ENCODE peak calls at places on chromosome X, in five cellular contexts. T, H, Z, Y and R are unnamed samples.

GRCh38 chrX:123340691-123341090 is 156.6 kb downstream of the GRIA3 start:
- DNase-seq in H (no peak), T (no peak), Y (no peak), Z (peak; percentile 45), R (no peak)

GRCh38 chrX:43165343-43165920 is 387.5 kb upstream of the PPP1R2C start:
- DNase-seq in T (no peak), H (no peak), Z (no peak), Y (no peak), R (no peak)

GRCh38 chrX:69243276-69243675 is 78.0 kb upstream of the PJA1 start:
- DNase-seq in Y (no peak), H (no peak), Z (no peak), T (no peak), R (no peak)

GRCh38 chrX:9966775-9967408 is at the start of gene CLDN34:
- DNase-seq in Y (no peak), H (no peak), Z (peak; percentile 5), T (no peak), R (no peak)

GRCh38 chrX:103398321-103398937 is 22.1 kb downstream of the BEX3 start:
- DNase-seq in Y (no peak), H (peak; percentile 79), T (no peak), Z (peak; percentile 93), R (peak; percentile 61)

GRCh38 chrX:72461766-72462165 is 110.9 kb downstream of the HDAC8 start:
- DNase-seq in H (no peak), Z (peak; percentile 13), Y (no peak), T (no peak), R (no peak)

GRCh38 chrX:150211988-150212387 is 151.1 kb upstream of the MAMLD1 start:
- DNase-seq in H (peak; percentile 13), T (no peak), Z (peak; percentile 40), Y (no peak), R (no peak)

GRCh38 chrX:9204560-9204959 is 170.6 kb upstream of the FAM9B start:
- DNase-seq in H (no peak), Z (peak; percentile 13), Y (no peak), T (no peak), R (no peak)

GRCh38 chrX:150771116-150771515 is 77.9 kb downstream of the MTMR1 start:
- DNase-seq in H (no peak), Y (no peak), T (no peak), Z (no peak), R (no peak)

GRCh38 chrX:39869846-39870601 is 227.7 kb downstream of the BCOR start:
- DNase-seq in Y (no peak), H (peak; percentile 44), T (peak; percentile 70), Z (peak; percentile 53), R (peak; percentile 61)
- H3K4me3 ChIP-seq in Y (no peak overlapping the region), H (no peak overlapping the region), T (no peak overlapping the region), Z (no peak overlapping the region), R (no peak overlapping the region)

DNA sequence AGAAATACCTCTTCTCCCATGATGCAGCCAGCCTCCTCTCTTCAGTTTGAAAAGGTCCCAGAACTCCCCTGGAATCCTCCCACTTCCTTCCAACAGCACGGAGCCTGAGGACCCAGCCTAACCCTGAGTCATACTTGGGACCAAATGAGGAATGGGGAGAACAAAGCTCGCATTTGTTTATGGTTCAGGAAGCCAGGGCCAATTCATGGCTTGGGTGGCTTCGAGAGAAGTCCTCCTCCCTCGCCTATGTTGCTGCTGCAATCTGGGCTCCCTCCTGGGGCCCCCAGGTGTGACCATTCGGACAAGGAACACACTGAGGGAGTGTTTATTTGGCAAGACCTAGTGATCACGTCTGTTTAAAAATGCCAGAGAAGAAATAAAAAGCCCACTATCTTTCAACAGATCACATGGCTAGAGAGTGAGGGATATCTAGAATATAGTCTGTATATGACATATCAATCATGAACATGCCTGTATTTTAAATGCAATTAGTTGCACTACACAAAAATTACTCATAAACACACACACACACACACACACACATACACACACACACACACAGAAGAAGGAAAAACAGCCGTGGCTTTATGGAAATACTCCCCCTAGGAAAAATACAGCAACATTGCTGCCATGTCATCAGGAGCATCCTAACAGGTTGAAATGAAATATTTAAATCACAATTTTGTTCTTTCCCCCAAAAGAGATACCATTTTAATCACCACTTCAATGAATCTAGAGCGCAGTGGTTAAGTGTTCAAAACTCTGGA is 155.7 kb upstream of the MAP3K15 start:
- DNase-seq in T (no peak), H (peak; percentile 84), Z (peak; percentile 61), Y (peak; percentile 82), R (peak; percentile 67)
- H3K4me3 ChIP-seq in T (no peak overlapping the region), H (peak overlapping the region; percentile 38), Z (peak overlapping the region; percentile 41), Y (peak overlapping the region; percentile 59), R (peak overlapping the region; percentile 33)

DNA sequence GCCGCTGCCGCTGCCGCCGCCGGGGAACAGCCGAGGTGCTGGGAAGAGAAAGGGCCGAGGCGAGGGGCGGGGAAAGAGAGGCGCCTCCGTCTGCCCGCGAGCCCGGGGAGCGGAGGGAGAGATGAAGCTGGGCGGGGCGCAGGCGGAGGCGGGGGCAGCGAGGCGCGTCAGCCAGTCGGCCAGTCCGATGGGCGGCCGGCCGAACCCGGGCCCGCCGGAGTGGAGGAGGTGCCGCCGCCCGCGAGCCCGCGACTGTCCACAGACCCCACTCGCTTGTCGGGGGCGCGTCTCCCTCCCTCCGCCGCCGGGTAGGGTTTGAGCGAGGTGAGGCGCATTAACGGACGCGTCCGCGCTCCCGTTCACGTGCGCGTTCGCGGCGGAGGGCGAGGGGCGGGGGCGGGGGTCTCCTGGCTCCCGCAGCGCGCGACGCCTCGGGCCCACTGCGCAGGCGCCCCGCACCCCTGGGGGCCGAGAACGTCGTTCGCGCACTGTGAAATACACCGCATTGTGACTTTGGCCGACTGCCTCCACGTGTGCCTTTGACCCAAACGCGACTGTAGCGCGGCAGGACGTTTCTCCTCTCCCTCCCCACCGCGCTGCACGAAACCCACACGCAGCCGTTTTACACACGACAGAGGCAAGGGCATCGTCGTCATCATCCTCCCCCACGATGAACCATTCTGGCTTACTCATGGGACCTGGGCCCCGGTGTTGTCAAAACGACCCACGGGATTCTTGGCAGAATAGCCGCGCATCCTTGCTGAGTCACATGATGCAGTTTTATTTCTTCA is at the start of gene NUDT11:
- DNase-seq in Y (no peak), T (peak; percentile 15), H (peak; percentile 70), Z (peak; percentile 69), R (peak; percentile 73)
- H3K4me3 ChIP-seq in Y (no peak within 1 kb of the TSS), T (no peak within 1 kb of the TSS), H (peak within 1 kb of the TSS; percentile 55), Z (peak within 1 kb of the TSS; percentile 64), R (peak within 1 kb of the TSS; percentile 63)

DNA sequence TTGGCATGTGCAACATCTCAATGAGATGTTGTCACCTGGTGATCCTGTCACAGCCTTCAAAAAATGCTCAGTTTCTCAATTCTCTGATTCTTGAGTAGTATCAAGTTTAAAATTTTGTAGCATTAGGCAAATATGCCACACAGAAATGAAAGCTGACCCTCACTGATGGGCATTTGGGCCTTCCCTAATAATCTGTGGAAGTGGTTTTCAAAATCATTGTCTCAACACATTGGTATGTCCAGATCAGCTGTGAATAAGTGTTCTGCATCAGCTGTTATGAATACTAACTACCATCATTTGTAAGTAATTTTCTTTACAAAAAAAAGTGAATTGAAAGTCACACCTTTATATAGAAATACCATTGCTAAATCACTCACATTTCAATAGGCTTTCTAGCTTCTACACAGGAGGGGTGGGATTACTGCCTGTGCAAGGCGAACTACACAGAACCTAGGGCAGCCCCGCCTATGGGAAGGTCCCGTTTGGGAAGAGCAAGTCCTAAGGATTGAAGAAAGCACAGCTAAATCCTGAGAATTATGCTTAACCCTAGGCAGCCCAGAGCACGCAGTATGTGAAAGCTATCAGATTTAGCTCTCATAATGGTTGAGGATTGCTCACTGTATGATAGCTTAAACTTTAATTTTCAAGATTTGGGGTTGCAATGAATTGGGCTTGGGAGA is 73.4 kb downstream of the GPC3 start:
- DNase-seq in Z (no peak), H (no peak), Y (no peak), T (no peak), R (no peak)
- H3K4me3 ChIP-seq in Z (no peak overlapping the region), H (no peak overlapping the region), Y (no peak overlapping the region), T (no peak overlapping the region), R (no peak overlapping the region)

GRCh38 chrX:114800719-114801118 is 216.7 kb downstream of the IL13RA2 start:
- DNase-seq in H (peak; percentile 15), Z (peak; percentile 78), Y (no peak), T (no peak), R (no peak)

GRCh38 chrX:114797494-114797893 is 213.6 kb downstream of the HTR2C start:
- DNase-seq in H (no peak), Y (peak; percentile 62), Z (no peak), T (no peak), R (no peak)

DNA sequence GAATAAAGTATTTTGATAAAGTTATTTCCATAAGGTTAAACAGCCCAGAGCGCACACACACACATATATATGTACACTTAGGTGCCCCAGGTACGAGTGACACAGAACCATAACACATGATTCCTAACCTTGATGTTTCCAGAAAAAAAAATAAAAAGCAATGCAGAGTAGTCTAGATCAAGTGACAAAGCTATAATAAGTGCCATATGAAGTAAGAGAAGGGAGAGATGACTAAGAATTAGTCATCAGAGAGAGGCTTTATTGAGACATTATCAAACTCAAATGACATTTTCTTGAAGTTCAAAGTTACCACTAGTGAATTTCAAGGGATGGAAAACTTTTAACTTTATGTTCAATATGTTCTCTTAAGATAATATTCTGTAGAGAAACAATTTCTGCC is 215.0 kb downstream of the HTR2C start:
- DNase-seq in H (peak; percentile 2), Y (peak; percentile 63), Z (peak; percentile 12), T (no peak), R (no peak)
- H3K4me3 ChIP-seq in H (no peak overlapping the region), Y (no peak overlapping the region), Z (no peak overlapping the region), T (no peak overlapping the region), R (no peak overlapping the region)

DNA sequence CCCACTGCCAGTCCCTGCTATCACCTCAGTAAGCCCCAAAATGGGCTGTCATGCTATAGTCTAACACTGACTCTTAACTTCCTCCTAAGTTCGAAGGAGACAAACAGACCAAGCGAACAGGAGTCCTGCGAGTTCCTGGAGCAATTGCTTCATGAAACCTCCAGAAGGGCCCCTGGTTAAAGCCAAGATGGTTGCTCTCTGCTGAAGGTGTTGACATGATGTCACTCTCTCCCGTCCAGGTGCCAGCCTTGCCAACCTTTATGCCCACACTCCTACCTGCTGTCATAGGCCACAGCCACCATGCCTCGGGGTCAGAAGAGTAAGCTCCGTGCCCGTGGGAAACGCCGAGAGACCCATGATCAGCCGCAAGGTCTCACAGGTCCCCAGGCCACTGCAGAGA is at the start of gene MAGEB6B:
- DNase-seq in Y (no peak), Z (no peak), T (no peak), H (no peak), R (no peak)
- H3K4me3 ChIP-seq in Y (no peak within 1 kb of the TSS), Z (no peak within 1 kb of the TSS), T (no peak within 1 kb of the TSS), H (no peak within 1 kb of the TSS), R (no peak within 1 kb of the TSS)

GRCh38 chrX:105822138-105823091 is at the start of gene NRK:
- DNase-seq in Y (no peak), H (peak; percentile 42), T (no peak), Z (peak; percentile 9), R (no peak)
- H3K4me3 ChIP-seq in Y (peak within 1 kb of the TSS; percentile 60), H (peak within 1 kb of the TSS; percentile 56), T (no peak within 1 kb of the TSS), Z (peak within 1 kb of the TSS; percentile 53), R (no peak within 1 kb of the TSS)

GRCh38 chrX:138858946-138859345 is 147.4 kb upstream of the FGF13 start:
- DNase-seq in T (no peak), Z (no peak), H (no peak), Y (no peak), R (no peak)

GRCh38 chrX:138858438-138858837 is 146.9 kb upstream of the FGF13 start:
- DNase-seq in Z (no peak), T (no peak), Y (peak; percentile 49), H (peak; percentile 64), R (peak; percentile 66)

GRCh38 chrX:138859421-138859820 is 147.9 kb upstream of the FGF13 start:
- DNase-seq in T (no peak), Y (no peak), H (no peak), Z (no peak), R (no peak)

GRCh38 chrX:138853936-138854335 is 142.4 kb upstream of the FGF13 start:
- DNase-seq in Y (no peak), Z (no peak), T (no peak), H (no peak), R (no peak)

GRCh38 chrX:138856881-138857280 is 145.4 kb upstream of the FGF13 start:
- DNase-seq in H (no peak), Z (no peak), Y (no peak), T (no peak), R (no peak)
- H3K4me3 ChIP-seq in H (no peak overlapping the region), Z (no peak overlapping the region), Y (no peak overlapping the region), T (no peak overlapping the region), R (no peak overlapping the region)